ENCODE peak calls at places on chromosome 7, in four cellular contexts. One of them, this sample, is unnamed.

GRCh38 chr7:151871189-151871735 is 5.7 kb downstream of the PRKAG2 start:
- DNase-seq in Right ventricle myocardium superior: peak; percentile 21
- DNase-seq in NCI-H510A treated with DMSO at 0.1 percent for 48 hours: no peak
- DNase-seq in NCI-H774: no peak
- DNase-seq in this sample: no peak

GRCh38 chr7:25359471-25360059 is 131.3 kb upstream of the NPVF start:
- DNase-seq in Right ventricle myocardium superior: no peak
- DNase-seq in NCI-H510A treated with DMSO at 0.1 percent for 48 hours: peak; percentile 57
- DNase-seq in NCI-H774: peak; percentile 84
- DNase-seq in this sample: no peak

GRCh38 chr7:127628445-127628844 is 10.5 kb upstream of the PAX4 start:
- DNase-seq in Right ventricle myocardium superior: no peak
- DNase-seq in NCI-H510A treated with DMSO at 0.1 percent for 48 hours: no peak
- DNase-seq in NCI-H774: no peak
- DNase-seq in this sample: no peak

GRCh38 chr7:27171636-27172387 is 2.3 kb downstream of the HOXA10 start:
- DNase-seq in Right ventricle myocardium superior: no peak
- DNase-seq in NCI-H510A treated with DMSO at 0.1 percent for 48 hours: peak; percentile 91
- DNase-seq in NCI-H774: no peak
- DNase-seq in this sample: no peak

GRCh38 chr7:149546331-149546730 is 48.7 kb upstream of the ZNF746 start:
- DNase-seq in Right ventricle myocardium superior: no peak
- DNase-seq in NCI-H510A treated with DMSO at 0.1 percent for 48 hours: no peak
- DNase-seq in NCI-H774: no peak
- DNase-seq in this sample: no peak

GRCh38 chr7:129612112-129613015 is 844 bp downstream of the NRF1 start:
- DNase-seq in Right ventricle myocardium superior: peak; percentile 71
- DNase-seq in NCI-H510A treated with DMSO at 0.1 percent for 48 hours: no peak
- DNase-seq in NCI-H774: no peak
- DNase-seq in this sample: peak; percentile 54

GRCh38 chr7:50355817-50356178 is 51.3 kb downstream of the IKZF1 start:
- DNase-seq in Right ventricle myocardium superior: no peak
- DNase-seq in NCI-H510A treated with DMSO at 0.1 percent for 48 hours: no peak
- DNase-seq in NCI-H774: no peak
- DNase-seq in this sample: no peak

GRCh38 chr7:149776848-149777407 is 3.5 kb upstream of the ZNF467 start:
- DNase-seq in Right ventricle myocardium superior: peak; percentile 43
- DNase-seq in NCI-H510A treated with DMSO at 0.1 percent for 48 hours: no peak
- DNase-seq in NCI-H774: no peak
- DNase-seq in this sample: no peak

GRCh38 chr7:34837316-34837715 is 179.3 kb downstream of the NPSR1 start:
- DNase-seq in Right ventricle myocardium superior: no peak
- DNase-seq in NCI-H510A treated with DMSO at 0.1 percent for 48 hours: no peak
- DNase-seq in NCI-H774: peak; percentile 18
- DNase-seq in this sample: no peak

GRCh38 chr7:43211693-43212092 is 99.2 kb downstream of the HECW1 start:
- DNase-seq in Right ventricle myocardium superior: no peak
- DNase-seq in NCI-H510A treated with DMSO at 0.1 percent for 48 hours: no peak
- DNase-seq in NCI-H774: no peak
- DNase-seq in this sample: no peak

GRCh38 chr7:50069613-50070012 is 23.4 kb downstream of the ZPBP start:
- DNase-seq in Right ventricle myocardium superior: peak; percentile 53
- DNase-seq in NCI-H510A treated with DMSO at 0.1 percent for 48 hours: no peak
- DNase-seq in NCI-H774: no peak
- DNase-seq in this sample: peak; percentile 23

GRCh38 chr7:27152816-27153486 is 568 bp upstream of the HOXA3 start:
- DNase-seq in Right ventricle myocardium superior: no peak
- DNase-seq in NCI-H510A treated with DMSO at 0.1 percent for 48 hours: no peak
- DNase-seq in NCI-H774: no peak
- DNase-seq in this sample: no peak

GRCh38 chr7:5417106-5418071 is 6.2 kb downstream of the TNRC18 start:
- DNase-seq in Right ventricle myocardium superior: no peak
- DNase-seq in NCI-H510A treated with DMSO at 0.1 percent for 48 hours: no peak
- DNase-seq in NCI-H774: no peak
- DNase-seq in this sample: no peak

GRCh38 chr7:112185005-112185834 is 21.0 kb downstream of the DOCK4 start:
- DNase-seq in Right ventricle myocardium superior: no peak
- DNase-seq in NCI-H510A treated with DMSO at 0.1 percent for 48 hours: no peak
- DNase-seq in NCI-H774: no peak
- DNase-seq in this sample: no peak

GRCh38 chr7:70190266-70190665 is 592.0 kb downstream of the AUTS2 start:
- DNase-seq in Right ventricle myocardium superior: no peak
- DNase-seq in NCI-H510A treated with DMSO at 0.1 percent for 48 hours: no peak
- DNase-seq in NCI-H774: no peak
- DNase-seq in this sample: no peak

GRCh38 chr7:122412441-122412840 is 107.9 kb upstream of the FEZF1 start:
- DNase-seq in Right ventricle myocardium superior: no peak
- DNase-seq in NCI-H510A treated with DMSO at 0.1 percent for 48 hours: no peak
- DNase-seq in NCI-H774: no peak
- DNase-seq in this sample: no peak

GRCh38 chr7:22397981-22398380 is 41.0 kb upstream of the RAPGEF5 start:
- DNase-seq in Right ventricle myocardium superior: no peak
- DNase-seq in NCI-H510A treated with DMSO at 0.1 percent for 48 hours: peak; percentile 10
- DNase-seq in NCI-H774: no peak
- DNase-seq in this sample: no peak

GRCh38 chr7:98202367-98203195 is 8.7 kb upstream of the BHLHA15 start:
- DNase-seq in Right ventricle myocardium superior: no peak
- DNase-seq in NCI-H510A treated with DMSO at 0.1 percent for 48 hours: no peak
- DNase-seq in NCI-H774: no peak
- DNase-seq in this sample: no peak

GRCh38 chr7:107854989-107855388 is 36.0 kb upstream of the DLD start:
- DNase-seq in Right ventricle myocardium superior: no peak
- DNase-seq in NCI-H510A treated with DMSO at 0.1 percent for 48 hours: no peak
- DNase-seq in NCI-H774: no peak
- DNase-seq in this sample: no peak

GRCh38 chr7:129610709-129611245 is 743 bp upstream of the NRF1 start:
- DNase-seq in Right ventricle myocardium superior: no peak
- DNase-seq in NCI-H510A treated with DMSO at 0.1 percent for 48 hours: no peak
- DNase-seq in NCI-H774: no peak
- DNase-seq in this sample: no peak

GRCh38 chr7:5284304-5285281 is 1.9 kb downstream of the SLC29A4 start:
- DNase-seq in Right ventricle myocardium superior: no peak
- DNase-seq in NCI-H510A treated with DMSO at 0.1 percent for 48 hours: peak; percentile 86
- DNase-seq in NCI-H774: peak; percentile 75
- DNase-seq in this sample: no peak

GRCh38 chr7:66265566-66265965 is 60.4 kb downstream of the TPST1 start:
- DNase-seq in Right ventricle myocardium superior: no peak
- DNase-seq in NCI-H510A treated with DMSO at 0.1 percent for 48 hours: peak; percentile 3
- DNase-seq in NCI-H774: no peak
- DNase-seq in this sample: no peak

GRCh38 chr7:36787933-36788378 is 63.7 kb upstream of the AOAH start:
- DNase-seq in Right ventricle myocardium superior: no peak
- DNase-seq in NCI-H510A treated with DMSO at 0.1 percent for 48 hours: no peak
- DNase-seq in NCI-H774: no peak
- DNase-seq in this sample: no peak

GRCh38 chr7:135317676-135318326 is 84.2 kb downstream of the STRA8 start:
- DNase-seq in Right ventricle myocardium superior: no peak
- DNase-seq in NCI-H510A treated with DMSO at 0.1 percent for 48 hours: no peak
- DNase-seq in NCI-H774: no peak
- DNase-seq in this sample: no peak

GRCh38 chr7:105173586-105173985 is 159.6 kb downstream of the KMT2E start:
- DNase-seq in Right ventricle myocardium superior: no peak
- DNase-seq in NCI-H510A treated with DMSO at 0.1 percent for 48 hours: no peak
- DNase-seq in NCI-H774: no peak
- DNase-seq in this sample: no peak

GRCh38 chr7:85508642-85509429 is 322.0 kb upstream of the SEMA3D start:
- DNase-seq in Right ventricle myocardium superior: no peak
- DNase-seq in NCI-H510A treated with DMSO at 0.1 percent for 48 hours: no peak
- DNase-seq in NCI-H774: no peak
- DNase-seq in this sample: no peak